ENCODE peak calls at places on chromosome X, in seven cellular contexts. B is psoas muscle; G is fibroblast of lung; I is CD4-positive, CD25-positive, alpha-beta regulatory T cell; P is IMR-90; H is hepatocyte; N is adrenal gland. S is an unnamed sample.
A peak's percentile ranks its signal among the peaks of the same experiment; 100 is the strongest.

GRCh38 chrX:100681581-100681980 is 37.6 kb downstream of the SRPX2 start:
- DNase-seq in P (no peak), I (no peak), N (no peak), B (no peak), G (no peak), H (no peak), S (no peak)

GRCh38 chrX:69740317-69740716 is 124.4 kb downstream of the EDA start:
- DNase-seq in H (no peak), B (no peak), N (no peak), G (no peak), I (no peak), P (no peak), S (no peak)

GRCh38 chrX:136574548-136574947 is 42.5 kb downstream of the VGLL1 start:
- DNase-seq in B (no peak), P (no peak), I (no peak), N (no peak), G (no peak), H (peak; percentile 16), S (peak; percentile 46)

GRCh38 chrX:138127314-138127713 is 561.4 kb downstream of the ZIC3 start:
- DNase-seq in B (no peak), G (peak; percentile 59), I (no peak), N (no peak), H (no peak), P (no peak), S (no peak)

GRCh38 chrX:153935326-153935851 is 552 bp upstream of the NAA10 start:
- DNase-seq in N (no peak), H (no peak), B (no peak), G (no peak), P (no peak), I (no peak), S (no peak)

GRCh38 chrX:123740006-123740405 is 7.2 kb upstream of the THOC2 start:
- DNase-seq in G (no peak), P (no peak), N (no peak), H (no peak), I (no peak), B (no peak), S (no peak)

GRCh38 chrX:118627084-118627758 is 100.2 kb upstream of the IL13RA1 start:
- DNase-seq in G (peak; percentile 2), P (no peak), I (no peak), N (no peak), H (no peak), B (no peak), S (peak; percentile 6)

GRCh38 chrX:42934020-42934701 is 156.2 kb upstream of the PPP1R2C start:
- DNase-seq in G (peak; percentile 1), N (no peak), I (no peak), P (no peak), B (no peak), H (no peak), S (peak; percentile 23)

GRCh38 chrX:2670978-2671377 is 20.1 kb upstream of the CD99 start:
- DNase-seq in I (no peak), B (no peak), G (no peak), H (no peak), P (no peak), N (no peak), S (no peak)

GRCh38 chrX:139930923-139931645 is 1.8 kb downstream of the ATP11C start:
- DNase-seq in I (peak; percentile 20), G (peak; percentile 10), H (peak; percentile 26), N (peak; percentile 47), P (no peak), B (no peak), S (peak; percentile 48)

GRCh38 chrX:130975947-130976346 is 72.9 kb upstream of the ENOX2 start:
- DNase-seq in P (peak; percentile 48), N (peak; percentile 56), H (peak; percentile 70), I (peak; percentile 10), G (peak; percentile 45), B (no peak), S (peak; percentile 50)

GRCh38 chrX:155632424-155633100 is 19.8 kb upstream of the TMLHE start:
- DNase-seq in G (no peak), B (no peak), H (no peak), P (peak; percentile 16), N (no peak), I (peak; percentile 18), S (peak; percentile 61)

GRCh38 chrX:26651755-26652154 is 435.8 kb downstream of the MAGEB5 start:
- DNase-seq in B (no peak), I (no peak), H (no peak), N (no peak), G (no peak), P (no peak), S (no peak)

GRCh38 chrX:101462892-101463291 is 22.4 kb upstream of the ARMCX4 start:
- DNase-seq in H (no peak), N (no peak), I (no peak), G (peak; percentile 12), P (peak; percentile 24), B (no peak), S (peak; percentile 8)

GRCh38 chrX:54359408-54359807 is 1.6 kb upstream of the WNK3 start:
- DNase-seq in I (no peak), N (no peak), H (no peak), G (peak; percentile 1), P (no peak), B (no peak), S (no peak)

GRCh38 chrX:73647632-73648322 is 84.8 kb downstream of the CHIC1 start:
- DNase-seq in N (no peak), I (no peak), B (no peak), G (no peak), H (no peak), P (no peak), S (no peak)

GRCh38 chrX:29113221-29113620 is 526.0 kb downstream of the IL1RAPL1 start:
- DNase-seq in H (no peak), N (no peak), G (no peak), P (no peak), B (no peak), I (no peak), S (no peak)

GRCh38 chrX:130402211-130402684 is 461 bp downstream of the RBMX2 start:
- DNase-seq in H (no peak), G (no peak), I (peak; percentile 2), P (no peak), N (no peak), B (no peak), S (no peak)

GRCh38 chrX:10986616-10987015 is 124.5 kb upstream of the HCCS start:
- DNase-seq in P (no peak), N (no peak), G (peak; percentile 33), B (no peak), I (no peak), H (no peak), S (no peak)

GRCh38 chrX:24563291-24564010 is 83.7 kb downstream of the PCYT1B start:
- DNase-seq in N (no peak), P (no peak), H (no peak), B (no peak), I (no peak), G (no peak), S (no peak)

GRCh38 chrX:21747523-21747922 is 10.4 kb downstream of the SMPX start:
- DNase-seq in P (no peak), B (no peak), H (no peak), I (no peak), G (no peak), N (no peak), S (peak; percentile 19)

GRCh38 chrX:150625875-150626274 is 57.5 kb downstream of the MTM1 start:
- DNase-seq in B (no peak), N (no peak), P (no peak), H (no peak), I (no peak), G (no peak), S (no peak)

GRCh38 chrX:10851809-10852208 is 231.4 kb upstream of the MID1 start:
- DNase-seq in N (no peak), H (no peak), P (no peak), B (no peak), G (no peak), I (no peak), S (no peak)

GRCh38 chrX:42678133-42678532 is 99.8 kb downstream of the PPP1R2C start:
- DNase-seq in G (peak; percentile 6), B (no peak), P (no peak), I (no peak), N (no peak), H (peak; percentile 7), S (peak; percentile 35)

GRCh38 chrX:34884693-34885277 is 57.8 kb upstream of the FAM47B start:
- DNase-seq in B (no peak), I (no peak), H (peak; percentile 49), P (peak; percentile 88), G (peak; percentile 85), N (peak; percentile 45), S (no peak)

GRCh38 chrX:110418857-110419249 is 60.2 kb downstream of the RTL9 start:
- DNase-seq in I (no peak), B (no peak), G (peak; percentile 78), N (no peak), P (peak; percentile 86), H (peak; percentile 58), S (no peak)

GRCh38 chrX:139559383-139560042 is 29.0 kb downstream of the F9 start:
- DNase-seq in B (no peak), N (peak; percentile 52), P (peak; percentile 43), H (peak; percentile 71), G (peak; percentile 61), I (no peak), S (peak; percentile 40)

GRCh38 chrX:41095962-41096955 is 11.0 kb downstream of the USP9X start:
- DNase-seq in P (no peak), I (no peak), N (no peak), B (no peak), G (no peak), H (no peak), S (no peak)

DNA sequence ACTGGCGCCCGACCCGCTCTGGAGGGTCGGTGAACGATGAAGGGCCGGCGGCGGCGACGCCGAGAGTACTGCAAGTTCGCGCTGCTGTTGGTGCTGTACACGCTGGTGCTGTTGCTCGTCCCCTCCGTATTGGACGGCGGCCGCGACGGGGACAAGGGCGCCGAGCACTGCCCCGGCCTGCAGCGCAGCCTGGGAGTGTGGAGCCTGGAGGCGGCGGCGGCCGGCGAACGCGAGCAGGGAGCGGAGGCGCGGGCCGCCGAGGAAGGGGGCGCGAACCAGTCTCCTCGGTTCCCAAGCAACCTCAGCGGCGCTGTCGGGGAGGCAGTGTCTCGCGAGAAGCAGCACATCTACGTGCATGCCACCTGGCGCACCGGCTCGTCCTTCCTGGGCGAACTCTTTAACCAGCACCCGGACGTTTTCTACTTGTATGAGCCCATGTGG is 351 bp downstream of the CHST7 start:
- DNase-seq in P (peak; percentile 48), N (peak; percentile 76), B (peak; percentile 26), H (peak; percentile 57), G (peak; percentile 65), I (peak; percentile 83), S (peak; percentile 37)
- H3K36me3 ChIP-seq in P (no peaks in the 10 kb centered on the region), N (no peaks in the 10 kb centered on the region), B (no peaks in the 10 kb centered on the region), H (no peaks in the 10 kb centered on the region), G (no peaks in the 10 kb centered on the region), I (no peaks in the 10 kb centered on the region), S (no peaks in the 10 kb centered on the region)

GRCh38 chrX:38327775-38328081 is 419 bp upstream of the RPGR start:
- DNase-seq in H (no peak), I (no peak), B (no peak), P (no peak), N (no peak), G (no peak), S (no peak)
- H3K27ac ChIP-seq in H (no peak overlapping the region), I (peak overlapping the region; percentile 79), B (no peak overlapping the region), P (no peak overlapping the region), N (no peak overlapping the region), G (no peak overlapping the region), S (peak overlapping the region; percentile 98)

GRCh38 chrX:44992775-44993174 is 119.8 kb downstream of the KDM6A start:
- DNase-seq in P (no peak), I (no peak), G (no peak), B (no peak), N (no peak), H (no peak), S (no peak)
- H3K36me3 ChIP-seq in P (peaks cover 2% of the 10 kb centered on the region), I (no peaks in the 10 kb centered on the region), G (no peaks in the 10 kb centered on the region), B (no peaks in the 10 kb centered on the region), N (no peaks in the 10 kb centered on the region), H (no peaks in the 10 kb centered on the region), S (no peaks in the 10 kb centered on the region)

GRCh38 chrX:7091923-7092322 is 55.6 kb upstream of the STS start:
- DNase-seq in H (no peak), N (no peak), G (no peak), B (no peak), I (no peak), P (no peak), S (no peak)
- H3K27ac ChIP-seq in H (no peak overlapping the region), N (no peak overlapping the region), G (no peak overlapping the region), B (no peak overlapping the region), I (no peak overlapping the region), P (no peak overlapping the region), S (no peak overlapping the region)

S was measured in small intestine.